ENCODE peak calls at places on chromosomes 4 and X, in nine cellular contexts. Q, K, A, D, N, H, R, E and U are unnamed samples. For H3K27me3, the result is how much of the 10 kb centered on the place peaks cover.

GRCh38 chr4:71872767-71873422 is 89.0 kb upstream of the GC start:
- DNase-seq in H (no peak), K (no peak), A (no peak), D (no peak), R (no peak), E (no peak), Q (no peak), N (no peak), U (no peak)

GRCh38 chrX:17474892-17475291 is 99.9 kb downstream of the NHS start:
- DNase-seq in H (no peak), N (no peak), D (peak), A (no peak), Q (no peak), K (no peak), E (no peak), R (no peak), U (no peak)

GRCh38 chrX:139881572-139881971 is 51.3 kb downstream of the ATP11C start:
- DNase-seq in R (no peak), K (no peak), N (no peak), H (no peak), D (peak), E (no peak), A (no peak), Q (no peak), U (no peak)

GRCh38 chrX:28802625-28803024 is 215.4 kb downstream of the IL1RAPL1 start:
- DNase-seq in E (no peak), R (no peak), A (no peak), N (no peak), K (no peak), H (no peak), Q (no peak), D (no peak), U (no peak)

GRCh38 chr4:13455411-13455810 is 28.7 kb downstream of the RAB28 start:
- DNase-seq in Q (no peak), D (peak), H (no peak), A (no peak), N (no peak), K (no peak), E (no peak), R (no peak), U (no peak)

GRCh38 chrX:136880003-136880451 is 498 bp downstream of the RBMX start:
- DNase-seq in H (peak), E (no peak), A (peak), D (no peak), N (peak), R (peak), Q (peak), K (peak), U (peak)

GRCh38 chrX:130301405-130301804 is 32.7 kb upstream of the ZNF280C start:
- DNase-seq in R (no peak), D (no peak), N (no peak), H (no peak), A (no peak), Q (no peak), K (no peak), E (no peak), U (no peak)

GRCh38 chrX:56310581-56310980 is 78.4 kb downstream of the KLF8 start:
- DNase-seq in H (no peak), D (no peak), Q (no peak), K (no peak), A (no peak), R (no peak), E (no peak), N (no peak), U (no peak)

GRCh38 chrX:93874554-93874953 is 200.5 kb downstream of the FAM133A start:
- DNase-seq in Q (no peak), K (peak), H (no peak), N (peak), E (no peak), D (no peak), R (peak), A (no peak), U (no peak)

GRCh38 chrX:112643721-112644120 is 36.0 kb downstream of the LHFPL1 start:
- DNase-seq in H (no peak), N (no peak), Q (no peak), A (no peak), D (no peak), K (no peak), E (no peak), R (no peak), U (no peak)

GRCh38 chrX:150201391-150201790 is 161.7 kb upstream of the MAMLD1 start:
- DNase-seq in D (no peak), A (no peak), N (no peak), R (no peak), H (no peak), K (no peak), E (no peak), Q (no peak), U (no peak)

GRCh38 chr4:175560628-175561027 is 251.4 kb downstream of the GPM6A start:
- DNase-seq in R (no peak), D (peak), E (no peak), H (no peak), K (no peak), A (no peak), Q (no peak), N (no peak), U (no peak)

GRCh38 chr4:56757821-56758400 is 63.6 kb downstream of the SPINK2 start:
- DNase-seq in D (peak), N (peak), Q (no peak), H (peak), K (peak), R (peak), A (peak), E (peak), U (peak)

GRCh38 chrX:2501246-2502102 is 698 bp upstream of the DHRSX start:
- DNase-seq in E (no peak), H (no peak), Q (peak), R (no peak), A (no peak), N (peak), K (peak), D (no peak), U (no peak)

GRCh38 chr4:18167831-18168230 is 146.3 kb upstream of the LCORL start:
- DNase-seq in N (no peak), Q (no peak), H (no peak), K (no peak), E (no peak), D (no peak), R (no peak), A (no peak), U (no peak)

GRCh38 chr4:120850048-120850599 is 72.4 kb downstream of the PRDM5 start:
- DNase-seq in N (no peak), H (no peak), Q (no peak), K (no peak), R (no peak), D (peak), E (no peak), A (no peak), U (no peak)

GRCh38 chr4:102438396-102438795 is 62.8 kb upstream of the NFKB1 start:
- DNase-seq in A (no peak), H (no peak), K (peak), D (peak), Q (no peak), R (no peak), E (no peak), N (no peak), U (no peak)

GRCh38 chrX:6500717-6501116 is 34.2 kb downstream of the VCX3A start:
- DNase-seq in E (no peak), N (no peak), A (no peak), R (no peak), K (no peak), H (no peak), D (no peak), Q (no peak), U (no peak)

GRCh38 chrX:140431521-140431920 is 73.3 kb downstream of the SOX3 start:
- DNase-seq in Q (no peak), R (no peak), D (peak), E (no peak), N (no peak), K (no peak), H (no peak), A (no peak), U (no peak)

GRCh38 chr4:2413821-2414610 is 4.4 kb downstream of the ZFYVE28 start:
- DNase-seq in E (no peak), K (peak), N (peak), Q (peak), D (no peak), A (peak), R (no peak), H (no peak), U (peak)

GRCh38 chrX:133880032-133880443 is 105.4 kb downstream of the GPC3 start:
- DNase-seq in K (no peak), D (no peak), A (no peak), R (no peak), H (no peak), Q (no peak), E (no peak), N (no peak), U (no peak)

GRCh38 chr4:110503588-110504435 is 27.9 kb downstream of the ENPEP start:
- DNase-seq in R (no peak), D (peak), E (no peak), K (no peak), H (no peak), Q (no peak), A (no peak), N (no peak), U (no peak)

GRCh38 chrX:133749370-133749769 is 236.0 kb downstream of the GPC3 start:
- DNase-seq in Q (no peak), R (no peak), H (no peak), A (no peak), D (no peak), E (no peak), N (no peak), K (no peak), U (no peak)

GRCh38 chr4:71783972-71784371 is at the start of gene GC:
- DNase-seq in D (no peak), A (no peak), E (no peak), N (no peak), Q (no peak), R (no peak), H (no peak), K (no peak), U (no peak)

GRCh38 chrX:53188763-53189162 is 36.2 kb downstream of the KDM5C start:
- DNase-seq in R (no peak), K (no peak), H (no peak), N (no peak), D (peak), A (no peak), Q (no peak), E (no peak), U (no peak)

GRCh38 chr4:168710353-168710946 is 213.6 kb downstream of the PALLD start:
- DNase-seq in Q (no peak), R (peak), A (peak), K (no peak), D (peak), E (no peak), H (peak), N (no peak), U (peak)

GRCh38 chr4:143140696-143141095 is 44.0 kb upstream of the USP38 start:
- DNase-seq in H (no peak), K (no peak), A (no peak), R (no peak), N (no peak), E (no peak), D (no peak), Q (no peak), U (no peak)

GRCh38 chrX:150543230-150544155 is 24.9 kb upstream of the MTM1 start:
- DNase-seq in R (no peak), Q (no peak), D (no peak), K (no peak), H (no peak), N (no peak), E (no peak), A (peak), U (no peak)

GRCh38 chr4:56468097-56468422 is 643 bp downstream of the SRP72 start:
- DNase-seq in E (no peak), D (peak), Q (no peak), A (peak), R (peak), N (no peak), K (peak), H (no peak), U (peak)

GRCh38 chr4:8721621-8722020 is 129.1 kb downstream of the CPZ start:
- DNase-seq in D (no peak), N (peak), Q (no peak), R (no peak), A (no peak), K (no peak), H (no peak), E (no peak), U (no peak)
- H3K27me3 ChIP-seq in D (under half), N (under half), Q (under half), R (under half), A (under half), K (under half), H (under half), E (under half), U (under half)

GRCh38 chrX:13703589-13703988 is 14.7 kb downstream of the RAB9A start:
- DNase-seq in N (no peak), K (no peak), Q (no peak), E (no peak), A (no peak), H (no peak), D (no peak), R (no peak), U (no peak)
- H3K27ac ChIP-seq in N (no peak), K (no peak), Q (no peak), E (no peak), A (no peak), H (no peak), D (no peak), R (peak), U (no peak)

GRCh38 chr4:185361872-185362271 is 33.9 kb downstream of the LRP2BP start:
- DNase-seq in H (no peak), Q (no peak), K (no peak), A (no peak), E (no peak), R (no peak), N (no peak), D (no peak), U (no peak)
- TF ChIP-seq POLR2A in H (no peak), Q (no peak), K (no peak), A (no peak), E (no peak), R (no peak), N (no peak), D (no peak), U (no peak)

DNA sequence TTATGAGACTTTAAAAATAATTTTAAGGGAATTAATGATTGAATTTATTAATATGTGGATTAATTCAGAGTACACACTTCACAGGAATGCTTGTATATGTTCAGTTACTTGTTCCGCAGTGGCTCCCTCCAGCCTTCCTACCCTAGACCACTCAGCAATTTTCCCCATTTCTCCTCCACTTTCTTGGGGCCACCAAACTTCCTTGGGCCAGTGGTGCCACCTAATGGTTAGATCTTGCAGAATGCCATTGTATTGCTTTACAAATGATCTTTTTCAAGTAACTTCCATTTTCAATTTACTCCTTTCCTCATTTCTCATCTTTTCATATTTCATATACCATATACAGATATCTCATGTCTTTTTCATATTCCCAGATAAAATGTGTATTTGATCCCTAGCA is 3.6 kb upstream of the RNF175 start:
- DNase-seq in D (no peak), Q (no peak), A (no peak), H (no peak), N (peak), R (no peak), E (no peak), K (no peak), U (no peak)
- H3K27me3 ChIP-seq in D (under half), Q (under half), A (under half), H (under half), N (under half), R (under half), E (under half), K (under half), U (under half)

GRCh38 chr4:42302348-42302747 is 94.9 kb upstream of the SHISA3 start:
- DNase-seq in A (peak), E (no peak), K (peak), R (peak), H (no peak), Q (no peak), N (no peak), D (peak), U (no peak)
- H3K27ac ChIP-seq in A (no peak), E (no peak), K (no peak), R (no peak), H (no peak), Q (no peak), N (no peak), D (no peak), U (no peak)

GRCh38 chr4:163606885-163607284 is 112.4 kb downstream of the TMA16 start:
- DNase-seq in A (no peak), E (no peak), D (no peak), Q (no peak), H (no peak), N (no peak), R (no peak), K (no peak), U (no peak)

GRCh38 chr4:163611172-163611571 is 116.7 kb downstream of the TMA16 start:
- DNase-seq in H (no peak), A (no peak), D (no peak), R (no peak), K (no peak), Q (no peak), E (no peak), N (no peak), U (no peak)

GRCh38 chr4:163610642-163611041 is 116.2 kb downstream of the TMA16 start:
- DNase-seq in D (no peak), N (no peak), R (no peak), H (no peak), Q (no peak), K (no peak), A (no peak), E (no peak), U (no peak)

GRCh38 chr4:163607292-163607691 is 112.8 kb downstream of the TMA16 start:
- DNase-seq in K (no peak), D (no peak), R (no peak), Q (no peak), N (no peak), H (no peak), A (no peak), E (no peak), U (no peak)

DNA sequence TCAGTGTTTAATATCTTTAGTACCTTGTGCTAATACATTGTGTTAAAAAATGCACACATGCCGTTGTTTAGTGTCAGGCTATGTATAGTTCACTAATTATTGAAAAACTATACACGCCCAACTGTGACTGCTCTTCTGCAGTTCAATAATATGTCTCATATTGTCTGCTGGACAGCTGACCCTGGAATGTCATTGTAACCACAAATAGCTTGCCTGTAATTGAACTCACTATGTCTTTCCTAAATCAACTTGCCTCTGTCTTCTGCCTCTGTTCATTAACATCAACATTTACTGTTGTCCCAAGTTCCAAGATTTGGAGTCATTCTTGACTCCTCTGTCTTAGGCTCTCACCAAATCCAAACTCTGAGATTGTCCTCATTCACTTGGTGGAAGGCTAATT is 114.6 kb downstream of the TMA16 start:
- DNase-seq in A (no peak), K (no peak), E (no peak), R (no peak), D (no peak), N (no peak), Q (no peak), H (no peak), U (no peak)
- TF ChIP-seq POLR2A in A (no peak), K (no peak), E (no peak), R (no peak), D (no peak), N (no peak), Q (no peak), H (no peak), U (no peak)

DNA sequence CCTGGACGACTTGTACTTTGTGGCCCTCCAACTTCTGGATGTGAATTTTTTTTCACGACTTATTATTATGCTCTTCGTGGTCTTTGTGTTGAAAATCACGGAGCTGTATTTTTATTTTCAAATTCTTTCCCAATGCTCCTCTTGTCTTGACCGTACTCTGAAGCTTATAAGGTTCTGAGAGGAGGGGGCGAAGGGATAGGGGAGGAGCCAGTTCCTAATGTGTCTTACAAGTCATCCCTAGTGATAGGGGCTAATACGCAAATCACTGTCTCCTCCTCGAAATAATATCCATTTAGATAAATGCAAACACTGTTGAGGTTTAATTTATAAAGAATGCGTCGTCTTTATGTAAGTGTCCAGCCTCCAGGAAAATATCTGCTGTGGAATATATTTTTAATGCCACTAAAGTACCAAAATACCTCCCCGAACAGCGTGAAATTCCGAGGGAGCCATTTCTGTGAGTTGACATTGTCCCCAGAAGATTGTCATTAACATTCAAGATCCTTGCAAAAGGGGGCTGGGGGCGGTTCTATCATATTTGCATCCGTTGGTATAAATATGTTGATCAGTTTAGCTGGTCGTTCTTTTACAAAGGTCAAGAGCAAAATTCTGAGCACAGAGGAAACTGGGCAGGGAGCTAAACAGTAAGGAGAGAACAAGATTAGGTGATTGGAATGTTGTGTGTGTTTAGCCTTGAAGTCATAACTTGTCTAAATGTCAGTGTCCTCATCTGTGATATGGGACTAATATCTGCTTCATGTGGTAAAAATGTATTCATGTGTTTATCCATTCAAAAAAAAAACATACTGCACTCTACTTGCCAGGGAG is 3.7 kb upstream of the FAT1 start:
- DNase-seq in N (no peak), Q (no peak), E (no peak), R (no peak), H (no peak), K (no peak), D (peak), A (no peak), U (no peak)
- H3K27me3 ChIP-seq in N (under half), Q (under half), E (under half), R (under half), H (under half), K (under half), D (under half), A (under half), U (under half)

DNA sequence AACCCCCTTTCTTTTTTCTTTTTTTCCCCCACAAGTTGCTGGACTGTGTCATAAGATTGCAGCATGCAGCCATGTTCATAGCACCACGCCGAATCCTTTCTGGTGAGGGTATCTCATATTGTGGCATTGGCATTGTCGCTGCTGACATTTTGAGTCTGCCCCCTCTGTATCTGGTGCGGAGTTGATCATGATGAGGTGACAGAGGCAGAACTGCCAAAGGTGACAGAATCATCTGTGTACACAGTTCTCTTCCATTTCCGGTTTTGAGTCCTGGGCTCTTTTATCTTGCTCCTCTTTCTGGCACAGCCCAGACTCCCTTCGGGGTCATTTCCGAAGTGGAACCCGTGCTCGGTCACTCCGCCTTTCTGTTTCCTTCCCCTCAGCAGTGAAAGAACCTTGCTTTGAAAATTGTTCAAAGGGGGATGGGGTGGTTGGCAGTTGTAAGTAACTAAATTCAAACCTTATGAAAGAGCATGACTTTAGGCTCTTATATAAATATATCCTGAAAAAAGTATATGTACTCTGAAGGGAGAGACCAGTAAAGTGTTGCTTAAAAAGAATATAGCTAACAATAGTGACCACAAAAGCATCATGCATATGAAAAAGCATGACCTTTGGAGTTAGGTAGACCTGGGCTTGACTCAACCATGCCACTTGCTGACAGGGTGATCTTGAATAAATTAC is 55.0 kb upstream of the BMP2K start:
- DNase-seq in A (peak), K (peak), D (no peak), H (no peak), N (no peak), Q (no peak), R (peak), E (no peak), U (peak)
- H3K27ac ChIP-seq in A (no peak), K (peak), D (no peak), H (no peak), N (no peak), Q (no peak), R (peak), E (no peak), U (no peak)